ENCODE peak calls at places on chromosome 4, in four cellular contexts. U is H1, K is NT2/D1, T is GM12878. S is an unnamed sample. For H3K27me3, the result is how much of the 10 kb centered on the place peaks cover.

GRCh38 chr4:158051401-158052235 is 121.2 kb downstream of the GASK1B start:
- DNase-seq in U (no peak), K (no peak), T (no peak), S (no peak)

GRCh38 chr4:121950680-121951569 is 935 bp downstream of the TRPC3 start:
- DNase-seq in K (no peak), T (no peak), U (no peak), S (no peak)

GRCh38 chr4:88146891-88147290 is 11.5 kb downstream of the ABCG2 start:
- DNase-seq in U (no peak), T (no peak), K (no peak), S (no peak)

GRCh38 chr4:126530996-126531585 is 1101.7 kb upstream of the INTU start:
- DNase-seq in U (no peak), K (no peak), T (no peak), S (no peak)

GRCh38 chr4:173753408-173753807 is 223.4 kb upstream of the HAND2 start:
- DNase-seq in T (no peak), K (no peak), U (no peak), S (no peak)

GRCh38 chr4:128513664-128514484 is 226.3 kb upstream of the PGRMC2 start:
- DNase-seq in T (no peak), K (no peak), U (no peak), S (no peak)

GRCh38 chr4:55127053-55127452 is 1.7 kb upstream of the KDR start:
- DNase-seq in T (no peak), U (no peak), K (no peak), S (no peak)

GRCh38 chr4:85777908-85778808 is 303.2 kb downstream of the ARHGAP24 start:
- DNase-seq in U (no peak), T (peak), K (no peak), S (no peak)

GRCh38 chr4:859496-859895 is 33.6 kb upstream of the CPLX1 start:
- DNase-seq in U (no peak), T (no peak), K (no peak), S (no peak)

GRCh38 chr4:108635070-108635655 is 14.8 kb downstream of the RPL34 start:
- DNase-seq in T (no peak), U (no peak), K (no peak), S (no peak)

GRCh38 chr4:184544711-184545409 is 70.5 kb upstream of the IRF2 start:
- DNase-seq in U (no peak), T (no peak), K (no peak), S (no peak)

GRCh38 chr4:7238300-7238960 is 46.1 kb downstream of the SORCS2 start:
- DNase-seq in T (no peak), K (peak), U (peak), S (no peak)

GRCh38 chr4:60173103-60173502 is 1027.0 kb upstream of the ADGRL3 start:
- DNase-seq in T (no peak), U (no peak), K (no peak), S (no peak)

GRCh38 chr4:8869879-8870646 is 1.6 kb downstream of the HMX1 start:
- DNase-seq in T (no peak), K (no peak), U (no peak), S (no peak)
- H3K27me3 ChIP-seq in T (under half), K (half or more), U (half or more), S (under half)

GRCh38 chr4:89769856-89770255 is 67.1 kb downstream of the SNCA start:
- DNase-seq in T (no peak), U (no peak), K (no peak), S (no peak)

GRCh38 chr4:89767924-89768323 is 69.0 kb downstream of the SNCA start:
- DNase-seq in U (no peak), T (no peak), K (no peak), S (no peak)

GRCh38 chr4:89762311-89762710 is 74.7 kb downstream of the SNCA start:
- DNase-seq in T (no peak), K (no peak), U (no peak), S (no peak)

GRCh38 chr4:89765966-89766365 is 71.0 kb downstream of the SNCA start:
- DNase-seq in T (no peak), K (no peak), U (no peak), S (no peak)
- TF ChIP-seq SUZ12 in T (no peak), K (no peak), U (no peak), S (no peak)

DNA sequence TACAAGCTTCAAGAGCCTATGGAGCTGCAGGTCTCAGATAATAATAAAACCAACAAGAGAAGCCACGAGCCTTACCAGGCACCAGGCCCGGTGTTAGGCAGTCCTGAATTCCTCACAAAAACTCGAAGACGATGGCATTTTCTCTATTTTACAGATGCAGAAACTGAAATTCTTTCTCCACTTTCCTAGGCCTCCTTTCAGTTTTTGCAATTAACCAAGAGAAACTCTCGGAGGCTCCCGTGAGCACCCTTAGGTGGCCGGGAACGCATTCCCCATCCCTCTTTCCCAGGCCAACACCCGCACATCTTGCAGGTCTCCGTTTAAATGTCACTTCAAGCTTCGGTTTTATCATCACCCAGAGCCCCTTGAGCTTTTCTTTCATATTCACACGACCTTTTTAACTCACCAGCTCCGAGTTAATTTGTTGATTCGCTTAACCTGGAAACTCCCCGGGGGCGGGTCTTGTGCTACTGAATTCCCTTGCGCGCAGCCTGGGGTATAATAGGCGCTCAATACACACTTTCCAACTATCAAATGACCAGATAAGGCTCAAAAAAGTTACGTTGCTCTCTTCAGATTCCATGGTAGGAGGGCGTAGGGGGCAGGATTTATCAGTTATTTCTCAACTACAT is 6.2 kb upstream of the GSX2 start:
- DNase-seq in T (no peak), U (no peak), K (no peak), S (no peak)
- H3K27me3 ChIP-seq in T (under half), U (half or more), K (half or more), S (half or more)

GRCh38 chr4:181564616-181565015 is 678.6 kb upstream of the TENM3 start:
- DNase-seq in U (no peak), K (no peak), T (no peak), S (no peak)

GRCh38 chr4:181566490-181566889 is 676.7 kb upstream of the TENM3 start:
- DNase-seq in K (no peak), U (no peak), T (no peak), S (no peak)

DNA sequence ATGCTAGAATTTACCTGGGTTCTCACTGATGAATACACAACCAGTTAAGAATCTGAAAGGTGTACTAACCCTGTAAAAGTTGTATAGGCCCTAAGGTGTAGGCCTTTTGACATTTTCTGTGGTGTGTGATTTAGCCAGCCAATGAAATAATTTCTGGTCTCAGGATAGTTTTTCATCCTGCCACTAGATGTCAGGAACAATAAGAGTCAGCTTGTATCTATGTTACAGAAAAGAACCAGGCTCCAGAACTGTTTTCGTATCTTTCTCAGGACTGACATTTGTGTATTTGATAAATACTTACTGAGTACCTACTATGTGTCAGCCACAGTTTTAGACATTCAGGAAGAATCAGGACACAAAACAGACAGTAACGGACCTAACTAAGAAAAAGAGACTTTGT is 673.6 kb upstream of the TENM3 start:
- DNase-seq in U (no peak), T (no peak), K (no peak), S (peak)
- TF ChIP-seq SUZ12 in U (no peak), T (no peak), K (no peak), S (no peak)

GRCh38 chr4:154503598-154503997 is 12.0 kb upstream of the DCHS2 start:
- DNase-seq in T (no peak), U (no peak), K (no peak), S (peak)
- H3K27me3 ChIP-seq in T (under half), U (under half), K (under half), S (under half)

GRCh38 chr4:147863808-147864472 is 132.1 kb downstream of the ARHGAP10 start:
- DNase-seq in T (no peak), U (no peak), K (no peak), S (no peak)
- TF ChIP-seq SUZ12 in T (no peak), U (no peak), K (no peak), S (no peak)

GRCh38 chr4:177264788-177265422 is 44.8 kb upstream of the NEIL3 start:
- DNase-seq in U (no peak), T (no peak), K (no peak), S (no peak)
- H3K27me3 ChIP-seq in U (under half), T (under half), K (under half), S (under half)

GRCh38 chr4:14867847-14868246 is 134.4 kb upstream of the CPEB2 start:
- DNase-seq in U (no peak), T (no peak), K (no peak), S (no peak)
- TF ChIP-seq SUZ12 in U (no peak), T (no peak), K (no peak), S (no peak)

S was measured in HepG2.